ENCODE peak calls at places on chromosomes 2 and 18, in ten cellular contexts. S, X, K, R, W, E, Y, P, I and Q are unnamed samples.
A peak's percentile ranks its signal among the peaks of the same experiment; 100 is the strongest.

GRCh38 chr2:226050822-226051221 is 651.3 kb downstream of the NYAP2 start:
- DNase-seq in S (no peak), X (no peak), K (no peak), R (no peak), W (no peak), E (no peak), Y (no peak), P (no peak), I (no peak), Q (no peak)

GRCh38 chr2:160533482-160533881 is 39.9 kb upstream of the RBMS1 start:
- DNase-seq in S (no peak), X (no peak), K (peak; percentile 26), R (no peak), W (no peak), E (no peak), Y (no peak), P (no peak), I (no peak), Q (no peak)

GRCh38 chr18:12928149-12928548 is 19.7 kb upstream of the SEH1L start:
- DNase-seq in S (no peak), X (no peak), K (no peak), R (no peak), W (no peak), E (no peak), Y (no peak), P (no peak), I (no peak), Q (no peak)

GRCh38 chr2:54306561-54306960 is 50.5 kb upstream of the TSPYL6 start:
- DNase-seq in S (no peak), X (no peak), K (no peak), R (no peak), W (peak; percentile 64), E (no peak), Y (no peak), P (no peak), I (no peak), Q (no peak)

GRCh38 chr2:11945139-11946126 is 199.0 kb downstream of the LPIN1 start:
- DNase-seq in S (no peak), X (no peak), K (no peak), R (no peak), W (no peak), E (no peak), Y (no peak), P (no peak), I (no peak), Q (no peak)

GRCh38 chr2:10548626-10549025 is 100.5 kb upstream of the ODC1 start:
- DNase-seq in S (no peak), X (no peak), K (no peak), R (no peak), W (peak; percentile 16), E (no peak), Y (no peak), P (no peak), I (no peak), Q (no peak)

GRCh38 chr2:224221455-224221913 is 180.4 kb downstream of the FAM124B start:
- DNase-seq in S (no peak), X (no peak), K (no peak), R (peak; percentile 73), W (peak; percentile 93), E (no peak), Y (no peak), P (no peak), I (no peak), Q (no peak)

GRCh38 chr2:45754087-45755015 is 102.9 kb downstream of the PRKCE start:
- DNase-seq in S (no peak), X (no peak), K (no peak), R (no peak), W (peak; percentile 10), E (no peak), Y (no peak), P (no peak), I (no peak), Q (no peak)

GRCh38 chr2:94997981-94998920 is 27.3 kb upstream of the MAL start:
- DNase-seq in S (no peak), X (no peak), K (no peak), R (no peak), W (no peak), E (no peak), Y (peak; percentile 67), P (no peak), I (no peak), Q (no peak)

GRCh38 chr2:12592296-12592695 is 124.4 kb upstream of the TRIB2 start:
- DNase-seq in S (no peak), X (no peak), K (no peak), R (no peak), W (no peak), E (no peak), Y (no peak), P (no peak), I (no peak), Q (no peak)

GRCh38 chr2:21310493-21310892 is 186.7 kb downstream of the TDRD15 start:
- DNase-seq in S (no peak), X (no peak), K (no peak), R (no peak), W (no peak), E (no peak), Y (no peak), P (no peak), I (no peak), Q (no peak)

GRCh38 chr2:24253303-24253919 is 78.6 kb downstream of the FAM228A start:
- DNase-seq in S (no peak), X (no peak), K (no peak), R (peak; percentile 21), W (peak; percentile 41), E (no peak), Y (no peak), P (no peak), I (no peak), Q (no peak)

GRCh38 chr18:36561046-36561445 is 263.5 kb downstream of the FHOD3 start:
- DNase-seq in S (no peak), X (no peak), K (no peak), R (no peak), W (no peak), E (no peak), Y (no peak), P (no peak), I (no peak), Q (no peak)

GRCh38 chr2:152369176-152369860 is 34.3 kb downstream of the FMNL2 start:
- DNase-seq in S (no peak), X (peak; percentile 37), K (no peak), R (no peak), W (peak; percentile 91), E (no peak), Y (no peak), P (no peak), I (no peak), Q (no peak)

DNA sequence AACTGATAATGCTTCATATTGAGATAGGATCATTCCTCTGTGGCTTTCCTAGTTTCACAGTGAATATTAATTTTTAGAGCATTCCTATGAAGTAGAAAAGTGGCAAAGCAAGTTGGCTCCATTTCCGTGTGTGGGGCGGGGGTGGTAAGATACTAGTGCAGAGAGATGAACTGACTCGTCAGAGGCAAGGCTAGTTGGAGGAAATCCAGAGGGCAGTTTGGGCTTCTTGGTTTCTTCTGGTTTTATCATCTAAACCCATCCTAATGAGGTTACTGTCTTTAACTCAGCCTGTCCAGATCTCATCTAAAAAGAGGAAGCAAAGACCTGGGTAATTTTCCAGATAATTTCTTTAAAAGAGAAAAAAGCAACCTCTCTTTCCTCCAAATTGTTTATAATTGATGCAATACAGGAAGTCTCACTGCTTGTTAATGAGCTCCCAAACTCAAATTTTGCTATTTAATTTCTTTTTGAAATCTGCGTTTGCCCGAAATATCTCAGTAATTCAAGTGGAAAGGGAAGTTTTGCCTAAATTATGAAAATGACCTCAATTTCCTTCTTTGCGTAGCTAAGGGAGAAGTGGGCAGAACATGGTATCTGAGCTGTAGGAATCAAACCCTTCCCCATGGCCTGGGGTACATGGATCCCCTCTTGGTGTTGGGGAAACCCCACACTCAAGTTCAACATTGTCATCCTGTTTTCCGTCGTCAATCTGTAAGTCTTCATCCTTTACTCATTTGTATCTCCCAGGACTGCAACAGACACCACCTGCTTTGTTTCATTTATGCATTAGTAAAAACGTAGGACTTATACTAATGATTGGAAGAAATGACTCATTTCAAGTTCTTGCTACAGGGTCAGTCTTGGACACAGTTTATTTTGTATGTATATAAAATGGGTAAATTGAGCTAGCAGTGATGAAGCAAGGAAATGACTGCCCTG is 89.0 kb upstream of the KLF7 start:
- DNase-seq in S (no peak), X (no peak), K (no peak), R (no peak), W (peak; percentile 92), E (no peak), Y (no peak), P (no peak), I (no peak), Q (no peak)
- H3K4me1 ChIP-seq in S (peaks cover 20% of the 10 kb centered on the region), X (no peaks in the 10 kb centered on the region), K (peaks cover 15% of the 10 kb centered on the region), R (peaks cover 82% of the 10 kb centered on the region), W (peaks cover 58% of the 10 kb centered on the region), E (no peaks in the 10 kb centered on the region), Y (peaks cover 40% of the 10 kb centered on the region), P (peaks cover 16% of the 10 kb centered on the region), I (peaks cover 25% of the 10 kb centered on the region), Q (peaks cover 26% of the 10 kb centered on the region)

DNA sequence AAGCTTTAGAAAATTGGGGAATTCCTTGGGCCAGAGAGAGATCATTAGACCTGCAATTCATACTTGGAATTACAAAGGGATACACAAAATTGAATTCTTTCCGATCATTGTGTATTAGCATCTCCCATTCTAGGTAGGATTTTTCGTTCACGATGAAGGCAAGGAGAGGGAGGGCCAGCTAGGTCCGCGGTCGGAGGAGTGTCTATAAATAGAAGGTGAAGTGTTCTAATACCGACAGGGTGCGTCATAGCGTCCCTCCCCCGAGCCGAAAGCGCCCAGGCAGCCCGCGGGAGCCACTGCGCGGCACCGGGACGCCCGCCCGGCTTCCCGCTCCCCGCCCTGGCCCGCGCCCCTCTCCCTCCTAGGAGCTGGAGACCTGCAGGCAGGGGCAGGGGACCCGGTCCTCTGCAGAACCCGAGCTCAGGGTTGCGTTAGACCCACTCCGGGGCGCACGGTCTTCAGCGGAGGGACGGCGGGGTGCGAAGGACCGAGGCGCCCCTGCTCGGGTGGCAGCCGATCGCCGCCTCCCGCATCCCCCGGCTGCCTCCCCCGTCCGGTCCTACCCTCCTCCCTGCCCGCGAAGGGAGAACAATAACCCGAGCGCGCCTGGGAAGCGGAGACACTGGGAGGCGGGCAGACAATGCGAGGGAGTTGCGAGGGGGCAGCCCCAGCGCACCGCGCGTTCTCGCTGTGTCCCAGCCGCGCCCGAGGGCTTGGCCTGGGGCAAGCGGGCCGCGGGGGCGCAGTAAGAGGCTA is 114.1 kb upstream of the SERTAD2 start:
- DNase-seq in S (peak; percentile 78), X (peak; percentile 54), K (peak; percentile 95), R (peak; percentile 84), W (peak; percentile 89), E (peak; percentile 91), Y (peak; percentile 96), P (peak; percentile 88), I (peak; percentile 92), Q (no peak)
- TF ChIP-seq POLR2A in S (peak; percentile 84), X (no peak), K (peak; percentile 38), R (peak; percentile 37), W (peak; percentile 58), E (peak; percentile 96), Y (no peak), P (peak; percentile 89), I (peak; percentile 96), Q (peak; percentile 90)

GRCh38 chr2:28406276-28407096 is 13.8 kb downstream of the FOSL2 start:
- DNase-seq in S (no peak), X (no peak), K (peak; percentile 48), R (no peak), W (peak; percentile 51), E (peak; percentile 35), Y (peak; percentile 93), P (no peak), I (peak; percentile 62), Q (no peak)
- H3K4me1 ChIP-seq in S (peaks cover 22% of the 10 kb centered on the region), X (peaks cover 44% of the 10 kb centered on the region), K (no peaks in the 10 kb centered on the region), R (peaks cover 89% of the 10 kb centered on the region), W (peaks cover 39% of the 10 kb centered on the region), E (no peaks in the 10 kb centered on the region), Y (peaks cover 100% of the 10 kb centered on the region), P (peaks cover 54% of the 10 kb centered on the region), I (peaks cover 29% of the 10 kb centered on the region), Q (peaks cover 97% of the 10 kb centered on the region)

GRCh38 chr2:209985879-209986278 is 16.6 kb upstream of the RPE start:
- DNase-seq in S (no peak), X (no peak), K (no peak), R (no peak), W (no peak), E (no peak), Y (no peak), P (no peak), I (no peak), Q (no peak)
- TF ChIP-seq POLR2A in S (no peak), X (no peak), K (no peak), R (no peak), W (no peak), E (no peak), Y (no peak), P (no peak), I (no peak), Q (no peak)